ENCODE peak calls at places on chromosomes 7 and 10, in seven cellular contexts. C, D, J, I, O, K and L are unnamed samples.

GRCh38 chr7:148847815-148848726 is 36.0 kb downstream of the EZH2 start:
- DNase-seq in C (no peak), D (no peak), J (peak; percentile 31), I (no peak), O (peak; percentile 34), K (no peak), L (no peak)

GRCh38 chr10:31908157-31908556 is 20.5 kb downstream of the ARHGAP12 start:
- DNase-seq in C (no peak), D (no peak), J (no peak), I (no peak), O (no peak), K (no peak), L (no peak)

GRCh38 chr7:29377718-29378117 is 183.1 kb downstream of the CHN2 start:
- DNase-seq in C (no peak), D (no peak), J (no peak), I (no peak), O (no peak), K (no peak), L (no peak)

GRCh38 chr10:97931041-97931440 is 81.4 kb downstream of the GOLGA7B start:
- DNase-seq in C (no peak), D (no peak), J (no peak), I (no peak), O (no peak), K (no peak), L (no peak)

GRCh38 chr10:132942101-132942739 is at the start of gene CFAP46:
- DNase-seq in C (peak; percentile 73), D (no peak), J (peak; percentile 97), I (peak; percentile 18), O (peak; percentile 89), K (no peak), L (no peak)

GRCh38 chr10:27744478-27745379 is 890 bp downstream of the MKX start:
- DNase-seq in C (peak; percentile 33), D (no peak), J (peak; percentile 21), I (no peak), O (peak; percentile 66), K (no peak), L (no peak)

GRCh38 chr10:34280599-34281374 is 534.3 kb downstream of the PARD3 start:
- DNase-seq in C (peak; percentile 77), D (no peak), J (no peak), I (no peak), O (peak; percentile 50), K (no peak), L (peak; percentile 54)

GRCh38 chr10:79026806-79027146 is 42.0 kb upstream of the ZMIZ1 start:
- DNase-seq in C (no peak), D (no peak), J (no peak), I (no peak), O (no peak), K (no peak), L (no peak)

GRCh38 chr10:98466916-98467505 is 20.3 kb upstream of the HPS1 start:
- DNase-seq in C (no peak), D (no peak), J (no peak), I (no peak), O (no peak), K (peak; percentile 71), L (no peak)

GRCh38 chr7:80124870-80125269 is 9.8 kb upstream of the GNAI1 start:
- DNase-seq in C (no peak), D (no peak), J (no peak), I (no peak), O (no peak), K (no peak), L (no peak)

GRCh38 chr7:148545172-148545571 is 45.4 kb upstream of the C7orf33 start:
- DNase-seq in C (no peak), D (no peak), J (no peak), I (no peak), O (no peak), K (no peak), L (no peak)

DNA sequence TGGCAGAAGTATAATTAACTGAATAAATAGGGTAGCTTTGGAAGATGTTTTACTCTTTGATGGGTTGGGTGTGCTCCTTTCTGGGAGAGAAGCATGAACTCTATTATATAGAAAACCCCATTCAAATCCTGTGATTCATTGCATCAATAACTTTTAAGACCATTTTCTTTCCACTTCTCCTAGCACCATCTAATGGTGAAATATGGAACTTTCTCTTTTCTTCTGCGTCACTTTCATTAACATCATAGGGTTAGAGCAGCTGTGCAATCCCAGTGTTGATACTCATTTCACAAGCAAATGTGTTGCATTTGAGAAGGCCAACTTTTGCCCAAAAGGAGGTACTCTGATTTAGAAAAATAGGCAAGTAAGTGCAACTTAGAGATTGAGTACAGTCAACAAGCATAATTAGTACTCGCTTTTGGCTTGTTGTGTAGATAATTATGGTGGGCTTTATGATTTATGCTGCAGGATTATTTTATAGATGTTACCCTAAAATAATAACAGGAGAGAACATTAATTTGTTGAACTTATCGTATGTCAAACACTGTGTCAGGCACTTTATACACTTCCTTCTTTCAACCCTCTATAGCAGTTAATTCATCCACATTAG is 92.9 kb downstream of the CPED1 start:
- DNase-seq in C (peak; percentile 34), D (peak; percentile 5), J (peak; percentile 45), I (peak; percentile 44), O (peak; percentile 70), K (peak; percentile 60), L (peak; percentile 42)
- H3K4me1 ChIP-seq in C (peaks cover 9% of the 10 kb centered on the region), D (no peaks in the 10 kb centered on the region), J (peaks cover 6% of the 10 kb centered on the region), I (peaks cover 39% of the 10 kb centered on the region), O (no peaks in the 10 kb centered on the region), K (peaks cover 3% of the 10 kb centered on the region), L (no peaks in the 10 kb centered on the region)

GRCh38 chr10:1643161-1643910 is 94.0 kb downstream of the ADARB2 start:
- DNase-seq in C (peak; percentile 9), D (peak; percentile 53), J (no peak), I (no peak), O (peak; percentile 86), K (peak; percentile 39), L (no peak)
- TF ChIP-seq REST in C (peak; percentile 91), D (peak; percentile 97), J (peak; percentile 66), I (peak; percentile 65), O (peak; percentile 88), K (peak; percentile 93), L (peak; percentile 85)

GRCh38 chr10:123536176-123536845 is 129.8 kb upstream of the GPR26 start:
- DNase-seq in C (no peak), D (no peak), J (no peak), I (no peak), O (no peak), K (no peak), L (no peak)
- H3K4me1 ChIP-seq in C (no peaks in the 10 kb centered on the region), D (peaks cover 24% of the 10 kb centered on the region), J (no peaks in the 10 kb centered on the region), I (peaks cover 5% of the 10 kb centered on the region), O (peaks cover 32% of the 10 kb centered on the region), K (no peaks in the 10 kb centered on the region), L (no peaks in the 10 kb centered on the region)

GRCh38 chr10:64376169-64376568 is 855.0 kb downstream of the REEP3 start:
- DNase-seq in C (no peak), D (no peak), J (peak; percentile 9), I (no peak), O (peak; percentile 51), K (no peak), L (no peak)

GRCh38 chr10:64385355-64385754 is 864.2 kb downstream of the REEP3 start:
- DNase-seq in C (no peak), D (no peak), J (no peak), I (no peak), O (peak; percentile 80), K (no peak), L (no peak)

DNA sequence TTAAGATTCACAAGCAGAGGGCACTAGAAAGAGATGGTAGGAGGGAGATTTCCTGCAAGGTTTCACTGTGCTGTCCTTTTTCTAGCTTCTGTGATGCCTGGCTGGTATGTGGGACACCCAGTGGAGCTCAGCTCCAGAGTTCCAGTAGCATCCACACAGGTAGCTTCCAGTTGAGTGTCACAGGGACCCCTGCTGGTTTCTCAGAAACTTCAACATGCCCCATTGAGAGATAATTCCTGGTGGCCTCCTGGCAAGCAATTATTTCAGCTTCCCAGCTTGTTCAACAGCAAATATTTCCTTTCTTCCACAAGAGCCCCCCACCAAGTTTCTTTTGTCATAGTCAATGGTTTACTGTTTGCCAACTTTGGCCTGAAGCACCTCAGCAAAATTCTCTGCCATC is 858.7 kb downstream of the REEP3 start:
- DNase-seq in C (peak; percentile 9), D (no peak), J (no peak), I (peak; percentile 12), O (peak; percentile 21), K (no peak), L (no peak)
- TF ChIP-seq REST in C (no peak), D (no peak), J (no peak), I (no peak), O (no peak), K (no peak), L (no peak)

GRCh38 chr7:134783294-134784069 is 4.0 kb downstream of the CALD1 start:
- DNase-seq in C (no peak), D (no peak), J (no peak), I (no peak), O (no peak), K (no peak), L (no peak)
- H3K4me1 ChIP-seq in C (peaks cover 36% of the 10 kb centered on the region), D (peaks cover 4% of the 10 kb centered on the region), J (peaks cover 19% of the 10 kb centered on the region), I (peaks cover 11% of the 10 kb centered on the region), O (peaks cover 28% of the 10 kb centered on the region), K (no peaks in the 10 kb centered on the region), L (no peaks in the 10 kb centered on the region)

DNA sequence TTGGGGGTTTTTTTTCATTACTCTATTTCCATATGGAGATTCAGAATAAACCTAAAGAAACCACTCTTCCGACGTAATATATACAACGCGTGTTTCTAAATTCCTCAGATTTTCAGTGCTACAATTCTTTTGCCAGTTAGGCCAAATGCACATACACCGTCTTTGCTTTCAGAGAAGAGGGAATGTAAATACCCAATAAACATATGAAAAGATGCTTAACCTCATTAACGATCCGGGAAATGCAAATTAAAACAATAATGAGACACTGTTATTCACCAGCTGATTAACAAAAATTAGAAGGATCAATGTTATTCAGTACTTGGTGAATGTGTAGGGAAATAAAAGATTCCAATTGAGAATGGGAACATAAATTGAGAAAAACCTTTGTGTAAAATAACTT is 56.8 kb downstream of the FGFR2 start:
- DNase-seq in C (no peak), D (no peak), J (no peak), I (no peak), O (peak; percentile 41), K (no peak), L (no peak)
- TF ChIP-seq REST in C (no peak), D (no peak), J (no peak), I (no peak), O (no peak), K (no peak), L (no peak)